ENCODE peak calls at places on chromosomes 13 and 19, in seven cellular contexts. K is EL, X is activated T-cell treated with anti-CD3 and anti-CD28 coated beads for 1 hour, R is hypothalamus, O is omental fat pad, U is A549, W is tibial artery. D is an unnamed sample.
A peak's percentile ranks its signal among the peaks of the same experiment; 100 is the strongest.

GRCh38 chr19:2933490-2933910 is 11.3 kb downstream of the ZNF77 start:
- DNase-seq in O (no peak), X (no peak), U (no peak), R (no peak), K (no peak), W (no peak), D (no peak)

GRCh38 chr13:99969934-99970760 is 1.4 kb downstream of the ZIC5 start:
- DNase-seq in R (no peak), W (no peak), X (no peak), O (no peak), U (no peak), K (no peak), D (no peak)

GRCh38 chr19:14786421-14786851 is 8.1 kb upstream of the ADGRE2 start:
- DNase-seq in O (no peak), U (peak; percentile 25), K (peak; percentile 19), W (no peak), R (no peak), X (no peak), D (no peak)

GRCh38 chr13:28754698-28755545 is 36.2 kb upstream of the SLC46A3 start:
- DNase-seq in R (no peak), W (no peak), O (no peak), U (no peak), X (no peak), K (peak; percentile 61), D (no peak)

GRCh38 chr13:33016414-33017409 is at the start of gene KL:
- DNase-seq in K (peak; percentile 13), O (no peak), U (no peak), W (peak; percentile 29), R (no peak), X (no peak), D (no peak)

GRCh38 chr19:1425102-1425842 is 12.9 kb upstream of the RPS15 start:
- DNase-seq in X (no peak), K (no peak), W (no peak), R (no peak), U (no peak), O (no peak), D (no peak)

GRCh38 chr13:24153347-24153746 is 7.2 kb upstream of the SPATA13 start:
- DNase-seq in W (no peak), K (no peak), X (no peak), O (no peak), U (no peak), R (no peak), D (no peak)

GRCh38 chr19:44573647-44574046 is 39.7 kb upstream of the IGSF23 start:
- DNase-seq in K (no peak), O (no peak), W (no peak), R (no peak), U (no peak), X (no peak), D (no peak)

GRCh38 chr19:51327066-51327985 is 14.6 kb downstream of the VSIG10L start:
- DNase-seq in U (peak; percentile 88), W (no peak), X (peak; percentile 28), R (peak; percentile 19), K (peak; percentile 12), O (no peak), D (peak; percentile 24)

GRCh38 chr13:27919934-27920676 is at the start of gene PDX1:
- DNase-seq in X (no peak), R (no peak), W (no peak), O (no peak), K (peak; percentile 13), U (peak; percentile 71), D (no peak)

GRCh38 chr19:31334101-31334848 is 15.0 kb downstream of the TSHZ3 start:
- DNase-seq in X (no peak), W (no peak), K (peak; percentile 61), U (no peak), R (no peak), O (no peak), D (no peak)

GRCh38 chr13:38662362-38662761 is 24.5 kb upstream of the FREM2 start:
- DNase-seq in W (no peak), K (no peak), O (no peak), X (no peak), U (no peak), R (no peak), D (no peak)

GRCh38 chr19:41415154-41415571 is 12.0 kb downstream of the B3GNT8 start:
- DNase-seq in U (no peak), O (no peak), W (no peak), K (no peak), R (no peak), X (no peak), D (no peak)

GRCh38 chr13:27599845-27600553 is 20.3 kb downstream of the LNX2 start:
- DNase-seq in U (no peak), K (peak; percentile 85), O (no peak), R (no peak), X (no peak), W (no peak), D (no peak)

GRCh38 chr19:48004236-48004635 is 9.8 kb downstream of the ELSPBP1 start:
- DNase-seq in K (no peak), O (no peak), U (no peak), X (no peak), W (no peak), R (no peak), D (no peak)

GRCh38 chr13:110524484-110525254 is 36.9 kb downstream of the RAB20 start:
- DNase-seq in W (no peak), O (no peak), K (no peak), U (no peak), R (no peak), X (no peak), D (no peak)

GRCh38 chr13:36904219-36904618 is 15.8 kb downstream of the SMAD9 start:
- DNase-seq in U (no peak), R (no peak), O (no peak), X (no peak), K (no peak), W (no peak), D (no peak)

GRCh38 chr13:74661851-74662250 is 527.6 kb upstream of the KLF12 start:
- DNase-seq in R (no peak), U (no peak), O (no peak), K (peak; percentile 80), W (no peak), X (no peak), D (no peak)

GRCh38 chr13:100176781-100177389 is 88.0 kb downstream of the PCCA start:
- DNase-seq in X (no peak), U (no peak), K (peak; percentile 6), O (no peak), W (no peak), R (no peak), D (no peak)

GRCh38 chr13:41944229-41944628 is 16.7 kb downstream of the VWA8 start:
- DNase-seq in O (no peak), X (no peak), R (no peak), W (no peak), U (no peak), K (no peak), D (no peak)

GRCh38 chr13:91482427-91482826 is 84.0 kb downstream of the GPC5 start:
- DNase-seq in K (no peak), O (no peak), X (no peak), U (no peak), W (no peak), R (no peak), D (no peak)

GRCh38 chr19:3814648-3815047 is 28.5 kb upstream of the MATK start:
- DNase-seq in X (no peak), K (no peak), R (no peak), W (no peak), U (no peak), O (no peak), D (no peak)

GRCh38 chr13:80149757-80150156 is 191.2 kb downstream of the SPRY2 start:
- DNase-seq in K (no peak), W (no peak), X (no peak), U (no peak), R (no peak), O (no peak), D (no peak)

GRCh38 chr13:67827992-67828391 is 597.9 kb upstream of the PCDH9 start:
- DNase-seq in U (no peak), O (no peak), K (no peak), R (no peak), W (no peak), X (no peak), D (no peak)

GRCh38 chr13:88806438-88806837 is 1135.3 kb downstream of the SLITRK5 start:
- DNase-seq in K (no peak), W (no peak), X (no peak), U (no peak), O (no peak), R (no peak), D (no peak)